ENCODE peak calls at places on chromosomes 6 and 20, in four cellular contexts. One of them, this sample, is unnamed.
A peak's percentile ranks its signal among the peaks of the same experiment; 100 is the strongest.

GRCh38 chr20:47278907-47279348 is 77.6 kb downstream of the ZMYND8 start:
- DNase-seq in SJSA1: peak; percentile 46
- DNase-seq in brain microvascular endothelial cell: no peak
- DNase-seq in CD4-positive, CD25-positive, alpha-beta regulatory T cell: no peak
- DNase-seq in this sample: no peak

GRCh38 chr6:36068012-36068392 is 40.4 kb downstream of the MAPK14 start:
- DNase-seq in SJSA1: no peak
- DNase-seq in brain microvascular endothelial cell: no peak
- DNase-seq in CD4-positive, CD25-positive, alpha-beta regulatory T cell: no peak
- DNase-seq in this sample: no peak

GRCh38 chr20:8218861-8219260 is 86.8 kb downstream of the PLCB1 start:
- DNase-seq in SJSA1: peak; percentile 50
- DNase-seq in brain microvascular endothelial cell: peak; percentile 64
- DNase-seq in CD4-positive, CD25-positive, alpha-beta regulatory T cell: no peak
- DNase-seq in this sample: no peak

GRCh38 chr6:163708459-163708858 is 293.9 kb downstream of the QKI start:
- DNase-seq in SJSA1: no peak
- DNase-seq in CD4-positive, CD25-positive, alpha-beta regulatory T cell: no peak
- DNase-seq in brain microvascular endothelial cell: no peak
- DNase-seq in this sample: no peak

GRCh38 chr20:41005361-41005729 is 23.3 kb upstream of the TOP1 start:
- DNase-seq in SJSA1: peak; percentile 78
- DNase-seq in CD4-positive, CD25-positive, alpha-beta regulatory T cell: no peak
- DNase-seq in brain microvascular endothelial cell: peak; percentile 93
- DNase-seq in this sample: no peak

GRCh38 chr6:157981395-157982296 is at the start of gene SYNJ2:
- DNase-seq in brain microvascular endothelial cell: peak; percentile 66
- DNase-seq in SJSA1: peak; percentile 78
- DNase-seq in CD4-positive, CD25-positive, alpha-beta regulatory T cell: peak; percentile 90
- DNase-seq in this sample: peak; percentile 73

GRCh38 chr6:169035381-169036280 is 218.0 kb downstream of the THBS2 start:
- DNase-seq in CD4-positive, CD25-positive, alpha-beta regulatory T cell: no peak
- DNase-seq in brain microvascular endothelial cell: peak; percentile 60
- DNase-seq in SJSA1: no peak
- DNase-seq in this sample: no peak

GRCh38 chr6:156416392-156416791 is 360.8 kb upstream of the ARID1B start:
- DNase-seq in CD4-positive, CD25-positive, alpha-beta regulatory T cell: no peak
- DNase-seq in brain microvascular endothelial cell: no peak
- DNase-seq in SJSA1: no peak
- DNase-seq in this sample: no peak

GRCh38 chr6:160978141-160978926 is 13.2 kb upstream of the MAP3K4 start:
- DNase-seq in brain microvascular endothelial cell: peak; percentile 7
- DNase-seq in CD4-positive, CD25-positive, alpha-beta regulatory T cell: no peak
- DNase-seq in SJSA1: no peak
- DNase-seq in this sample: no peak

GRCh38 chr20:50245561-50246366 is 55.1 kb downstream of the CEBPB start:
- DNase-seq in brain microvascular endothelial cell: no peak
- DNase-seq in CD4-positive, CD25-positive, alpha-beta regulatory T cell: no peak
- DNase-seq in SJSA1: peak; percentile 65
- DNase-seq in this sample: no peak

GRCh38 chr6:57029213-57029612 is 17.3 kb upstream of the KIAA1586 start:
- DNase-seq in SJSA1: no peak
- DNase-seq in brain microvascular endothelial cell: no peak
- DNase-seq in CD4-positive, CD25-positive, alpha-beta regulatory T cell: no peak
- DNase-seq in this sample: no peak

GRCh38 chr6:39173276-39173675 is 56.0 kb downstream of the KCNK5 start:
- DNase-seq in CD4-positive, CD25-positive, alpha-beta regulatory T cell: no peak
- DNase-seq in SJSA1: no peak
- DNase-seq in brain microvascular endothelial cell: no peak
- DNase-seq in this sample: no peak

GRCh38 chr6:45419574-45420082 is 41.9 kb upstream of the SUPT3H start:
- DNase-seq in SJSA1: peak; percentile 66
- DNase-seq in CD4-positive, CD25-positive, alpha-beta regulatory T cell: peak; percentile 63
- DNase-seq in brain microvascular endothelial cell: peak; percentile 24
- DNase-seq in this sample: no peak

DNA sequence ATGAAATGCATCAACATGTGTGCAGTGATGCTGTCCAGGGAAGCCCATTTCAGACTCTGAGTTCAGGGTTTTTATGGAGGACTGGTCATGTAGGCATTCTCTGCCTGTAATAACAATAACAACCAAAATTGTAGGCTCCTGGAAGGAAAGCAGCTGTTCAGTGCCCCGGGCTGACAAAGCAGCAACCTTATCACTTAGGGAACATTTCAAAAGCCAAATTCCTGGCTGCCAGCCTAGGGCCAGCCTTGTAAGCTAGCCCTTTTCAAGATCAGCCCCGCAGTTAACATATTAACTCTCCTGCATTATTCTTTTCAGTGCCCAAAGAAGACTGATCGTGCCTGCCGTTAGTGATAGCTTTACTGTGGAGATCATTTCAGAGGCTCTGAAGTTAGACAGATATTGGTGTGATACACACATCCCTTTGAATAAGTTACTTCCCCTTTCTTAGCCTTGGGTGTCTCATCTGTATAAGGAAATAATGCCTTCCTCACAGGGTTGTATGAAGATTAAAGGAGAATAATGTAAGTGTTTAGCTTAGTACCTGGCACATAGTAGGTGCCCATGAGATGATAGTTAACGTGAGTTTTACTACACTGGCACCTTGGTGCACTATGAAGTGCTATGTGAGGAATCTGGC is 44.1 kb downstream of the CTNNBL1 start:
- DNase-seq in SJSA1: no peak
- DNase-seq in CD4-positive, CD25-positive, alpha-beta regulatory T cell: no peak
- DNase-seq in brain microvascular endothelial cell: no peak
- DNase-seq in this sample: peak; percentile 50
- H3K4me3 ChIP-seq in SJSA1: no peak overlapping the region
- H3K4me3 ChIP-seq in CD4-positive, CD25-positive, alpha-beta regulatory T cell: no peak overlapping the region
- H3K4me3 ChIP-seq in brain microvascular endothelial cell: no peak overlapping the region
- H3K4me3 ChIP-seq in this sample: no peak overlapping the region

GRCh38 chr6:85346196-85346595 is 103.7 kb upstream of the NT5E start:
- DNase-seq in CD4-positive, CD25-positive, alpha-beta regulatory T cell: no peak
- DNase-seq in SJSA1: no peak
- DNase-seq in brain microvascular endothelial cell: no peak
- DNase-seq in this sample: no peak

GRCh38 chr6:85348643-85349042 is 101.2 kb upstream of the NT5E start:
- DNase-seq in SJSA1: no peak
- DNase-seq in CD4-positive, CD25-positive, alpha-beta regulatory T cell: no peak
- DNase-seq in brain microvascular endothelial cell: no peak
- DNase-seq in this sample: no peak

GRCh38 chr6:85344996-85345395 is 104.9 kb upstream of the NT5E start:
- DNase-seq in SJSA1: no peak
- DNase-seq in brain microvascular endothelial cell: no peak
- DNase-seq in CD4-positive, CD25-positive, alpha-beta regulatory T cell: no peak
- DNase-seq in this sample: no peak

GRCh38 chr6:85343428-85343827 is 106.5 kb upstream of the NT5E start:
- DNase-seq in CD4-positive, CD25-positive, alpha-beta regulatory T cell: no peak
- DNase-seq in SJSA1: no peak
- DNase-seq in brain microvascular endothelial cell: no peak
- DNase-seq in this sample: no peak

GRCh38 chr6:85347787-85348186 is 102.1 kb upstream of the NT5E start:
- DNase-seq in SJSA1: no peak
- DNase-seq in CD4-positive, CD25-positive, alpha-beta regulatory T cell: no peak
- DNase-seq in brain microvascular endothelial cell: no peak
- DNase-seq in this sample: no peak
- H3K27ac ChIP-seq in SJSA1: no peak overlapping the region
- H3K27ac ChIP-seq in CD4-positive, CD25-positive, alpha-beta regulatory T cell: no peak overlapping the region
- H3K27ac ChIP-seq in brain microvascular endothelial cell: no peak overlapping the region
- H3K27ac ChIP-seq in this sample: no peak overlapping the region

GRCh38 chr20:62554898-62555641 is 79.3 kb upstream of the GATA5 start:
- DNase-seq in brain microvascular endothelial cell: no peak
- DNase-seq in CD4-positive, CD25-positive, alpha-beta regulatory T cell: no peak
- DNase-seq in SJSA1: no peak
- DNase-seq in this sample: no peak

GRCh38 chr20:62557999-62558408 is 82.2 kb upstream of the GATA5 start:
- DNase-seq in SJSA1: no peak
- DNase-seq in brain microvascular endothelial cell: no peak
- DNase-seq in CD4-positive, CD25-positive, alpha-beta regulatory T cell: no peak
- DNase-seq in this sample: no peak

GRCh38 chr20:62558779-62559178 is 83.0 kb upstream of the GATA5 start:
- DNase-seq in brain microvascular endothelial cell: no peak
- DNase-seq in CD4-positive, CD25-positive, alpha-beta regulatory T cell: no peak
- DNase-seq in SJSA1: no peak
- DNase-seq in this sample: no peak

GRCh38 chr20:62555642-62556420 is 80.0 kb upstream of the GATA5 start:
- DNase-seq in brain microvascular endothelial cell: no peak
- DNase-seq in SJSA1: no peak
- DNase-seq in CD4-positive, CD25-positive, alpha-beta regulatory T cell: no peak
- DNase-seq in this sample: no peak

GRCh38 chr20:62557425-62557824 is 81.6 kb upstream of the GATA5 start:
- DNase-seq in brain microvascular endothelial cell: no peak
- DNase-seq in CD4-positive, CD25-positive, alpha-beta regulatory T cell: no peak
- DNase-seq in SJSA1: no peak
- DNase-seq in this sample: no peak
- H3K27me3 ChIP-seq in brain microvascular endothelial cell: peaks cover 47% of the 10 kb centered on the region
- H3K27me3 ChIP-seq in CD4-positive, CD25-positive, alpha-beta regulatory T cell: no peaks in the 10 kb centered on the region
- H3K27me3 ChIP-seq in SJSA1: peaks cover 95% of the 10 kb centered on the region
- H3K27me3 ChIP-seq in this sample: no peaks in the 10 kb centered on the region

GRCh38 chr6:146856296-146856695 is 257.5 kb downstream of the ADGB start:
- DNase-seq in CD4-positive, CD25-positive, alpha-beta regulatory T cell: no peak
- DNase-seq in brain microvascular endothelial cell: no peak
- DNase-seq in SJSA1: no peak
- DNase-seq in this sample: no peak
- H3K4me3 ChIP-seq in CD4-positive, CD25-positive, alpha-beta regulatory T cell: no peak overlapping the region
- H3K4me3 ChIP-seq in brain microvascular endothelial cell: no peak overlapping the region
- H3K4me3 ChIP-seq in SJSA1: no peak overlapping the region
- H3K4me3 ChIP-seq in this sample: no peak overlapping the region

GRCh38 chr6:138865480-138866101 is 69.7 kb downstream of the ECT2L start:
- DNase-seq in brain microvascular endothelial cell: no peak
- DNase-seq in SJSA1: no peak
- DNase-seq in CD4-positive, CD25-positive, alpha-beta regulatory T cell: no peak
- DNase-seq in this sample: peak; percentile 31

GRCh38 chr6:138864343-138864890 is 68.5 kb downstream of the ECT2L start:
- DNase-seq in SJSA1: no peak
- DNase-seq in CD4-positive, CD25-positive, alpha-beta regulatory T cell: no peak
- DNase-seq in brain microvascular endothelial cell: peak; percentile 53
- DNase-seq in this sample: no peak

DNA sequence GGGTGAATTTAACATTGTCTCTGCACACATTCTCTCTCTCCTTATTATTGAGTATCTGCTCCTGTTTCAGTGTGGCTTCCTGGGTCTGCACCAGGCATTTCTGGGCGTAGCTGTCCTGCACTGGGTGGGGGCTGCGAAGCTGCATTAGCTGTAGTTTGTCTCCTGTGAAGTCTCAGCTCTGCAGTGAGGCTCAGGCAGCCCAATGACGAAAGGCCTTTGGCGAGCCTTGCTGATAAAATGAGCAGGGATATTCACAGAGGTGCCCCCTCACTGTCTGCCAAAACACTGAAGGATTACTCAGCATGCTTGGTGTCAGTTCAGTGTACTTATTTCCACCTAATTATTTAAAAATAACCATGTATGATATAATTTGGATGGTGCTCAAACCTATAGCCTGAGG is 73.5 kb downstream of the ECT2L start:
- DNase-seq in SJSA1: no peak
- DNase-seq in brain microvascular endothelial cell: no peak
- DNase-seq in CD4-positive, CD25-positive, alpha-beta regulatory T cell: no peak
- DNase-seq in this sample: no peak
- H3K27ac ChIP-seq in SJSA1: no peak overlapping the region
- H3K27ac ChIP-seq in brain microvascular endothelial cell: no peak overlapping the region
- H3K27ac ChIP-seq in CD4-positive, CD25-positive, alpha-beta regulatory T cell: no peak overlapping the region
- H3K27ac ChIP-seq in this sample: no peak overlapping the region

GRCh38 chr20:63978319-63979220 is 872 bp downstream of the SAMD10 start:
- DNase-seq in SJSA1: no peak
- DNase-seq in brain microvascular endothelial cell: no peak
- DNase-seq in CD4-positive, CD25-positive, alpha-beta regulatory T cell: peak; percentile 73
- DNase-seq in this sample: peak; percentile 82

GRCh38 chr20:63980317-63980805 is 571 bp upstream of the PRPF6 start:
- DNase-seq in SJSA1: no peak
- DNase-seq in CD4-positive, CD25-positive, alpha-beta regulatory T cell: no peak
- DNase-seq in brain microvascular endothelial cell: no peak
- DNase-seq in this sample: peak; percentile 75

GRCh38 chr20:63980806-63981728 is at the start of gene PRPF6:
- DNase-seq in CD4-positive, CD25-positive, alpha-beta regulatory T cell: peak; percentile 98
- DNase-seq in brain microvascular endothelial cell: peak; percentile 84
- DNase-seq in SJSA1: peak; percentile 86
- DNase-seq in this sample: peak; percentile 99

GRCh38 chr20:63979221-63979548 is 257 bp downstream of the SAMD10 start:
- DNase-seq in SJSA1: no peak
- DNase-seq in brain microvascular endothelial cell: no peak
- DNase-seq in CD4-positive, CD25-positive, alpha-beta regulatory T cell: no peak
- DNase-seq in this sample: no peak

GRCh38 chr20:63979549-63980316 is at the start of gene SAMD10:
- DNase-seq in CD4-positive, CD25-positive, alpha-beta regulatory T cell: peak; percentile 70
- DNase-seq in brain microvascular endothelial cell: no peak
- DNase-seq in SJSA1: no peak
- DNase-seq in this sample: peak; percentile 90
- H3K27me3 ChIP-seq in CD4-positive, CD25-positive, alpha-beta regulatory T cell: no peaks in the 10 kb centered on the region
- H3K27me3 ChIP-seq in brain microvascular endothelial cell: no peaks in the 10 kb centered on the region
- H3K27me3 ChIP-seq in SJSA1: peaks cover 6% of the 10 kb centered on the region
- H3K27me3 ChIP-seq in this sample: no peaks in the 10 kb centered on the region

DNA sequence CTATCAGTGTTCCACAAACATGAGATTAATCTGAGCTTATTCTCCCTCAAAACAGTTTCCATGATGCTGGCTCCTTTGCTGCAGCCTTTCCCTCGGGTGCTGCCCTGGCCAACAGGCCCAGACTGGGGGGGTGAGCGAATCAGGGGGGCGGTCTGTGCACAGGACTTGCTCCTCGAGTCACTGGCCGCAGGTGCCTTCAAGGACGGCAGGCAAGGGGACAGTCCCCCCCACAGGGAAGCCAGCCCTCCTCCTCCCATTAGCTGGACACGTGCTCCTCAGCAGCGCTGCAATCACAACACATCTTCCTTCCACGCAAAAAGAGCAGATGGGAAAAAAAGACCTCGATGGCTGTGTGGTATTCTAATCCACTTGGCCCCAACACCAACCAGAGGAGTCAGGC is 10.0 kb downstream of the YTHDF1 start:
- DNase-seq in SJSA1: no peak
- DNase-seq in brain microvascular endothelial cell: no peak
- DNase-seq in CD4-positive, CD25-positive, alpha-beta regulatory T cell: no peak
- DNase-seq in this sample: no peak
- H3K4me3 ChIP-seq in SJSA1: no peak overlapping the region
- H3K4me3 ChIP-seq in brain microvascular endothelial cell: no peak overlapping the region
- H3K4me3 ChIP-seq in CD4-positive, CD25-positive, alpha-beta regulatory T cell: no peak overlapping the region
- H3K4me3 ChIP-seq in this sample: no peak overlapping the region

This sample was measured in Karpas-422.